ENCODE peak calls at places on chromosomes 4 and X, in nine cellular contexts. K, T, D, B, S, Y, U, G and V are unnamed samples.

GRCh38 chr4:54723786-54724185 is 66.0 kb downstream of the KIT start:
- DNase-seq in U (no peak), B (no peak), D (no peak), Y (no peak), G (no peak), S (no peak), K (no peak), T (no peak), V (no peak)

GRCh38 chrX:129781134-129782014 is 1.6 kb downstream of the SASH3 start:
- DNase-seq in B (peak), Y (no peak), G (no peak), K (no peak), T (no peak), S (peak), U (no peak), D (peak), V (no peak)

GRCh38 chr4:36841583-36842326 is 402.8 kb upstream of the NWD2 start:
- DNase-seq in D (peak), T (peak), B (no peak), U (peak), S (no peak), G (no peak), Y (no peak), K (peak), V (no peak)

GRCh38 chr4:140602714-140603113 is 34.0 kb upstream of the UCP1 start:
- DNase-seq in D (no peak), K (no peak), S (no peak), U (no peak), Y (no peak), G (no peak), B (no peak), T (no peak), V (no peak)

GRCh38 chrX:13283512-13283911 is 36.3 kb downstream of the ATXN3L start:
- DNase-seq in Y (peak), K (no peak), U (no peak), T (peak), B (no peak), G (no peak), D (no peak), S (no peak), V (peak)

GRCh38 chrX:13126785-13127184 is 82.4 kb upstream of the FAM9C start:
- DNase-seq in U (no peak), D (no peak), B (no peak), Y (no peak), G (peak), K (no peak), T (peak), S (no peak), V (no peak)

GRCh38 chr4:155433636-155434360 is 57.0 kb upstream of the MAP9 start:
- DNase-seq in T (peak), S (no peak), G (peak), D (no peak), B (no peak), Y (no peak), U (peak), K (peak), V (no peak)

GRCh38 chrX:38109042-38109904 is 102.9 kb downstream of the SYTL5 start:
- DNase-seq in G (no peak), U (no peak), D (no peak), S (no peak), B (no peak), K (no peak), T (no peak), Y (no peak), V (no peak)

GRCh38 chr4:25051534-25051933 is 20.8 kb upstream of the LGI2 start:
- DNase-seq in S (no peak), D (no peak), T (peak), U (no peak), Y (peak), G (no peak), B (no peak), K (no peak), V (no peak)

GRCh38 chr4:123587983-123588494 is 191.4 kb downstream of the SPRY1 start:
- DNase-seq in D (no peak), T (peak), K (peak), S (no peak), Y (peak), U (peak), B (peak), G (no peak), V (peak)

GRCh38 chr4:73344106-73344505 is 60.0 kb upstream of the ALB start:
- DNase-seq in T (no peak), K (no peak), S (no peak), D (no peak), G (no peak), U (no peak), Y (no peak), B (no peak), V (no peak)

GRCh38 chr4:78162821-78163220 is 105.7 kb downstream of the FRAS1 start:
- DNase-seq in Y (no peak), G (no peak), D (no peak), K (no peak), S (no peak), U (no peak), T (no peak), B (no peak), V (no peak)

GRCh38 chr4:16752150-16752549 is 146.3 kb downstream of the LDB2 start:
- DNase-seq in T (no peak), G (peak), K (peak), Y (peak), S (no peak), B (no peak), U (no peak), D (no peak), V (no peak)

GRCh38 chr4:28354874-28355273 is 1494.2 kb downstream of the STIM2 start:
- DNase-seq in Y (no peak), K (no peak), B (no peak), G (no peak), D (no peak), U (no peak), S (no peak), T (no peak), V (no peak)

GRCh38 chr4:39950861-39951481 is 26.7 kb downstream of the PDS5A start:
- DNase-seq in B (no peak), D (no peak), Y (no peak), T (no peak), K (no peak), S (no peak), G (no peak), U (no peak), V (peak)

GRCh38 chrX:107827852-107828251 is 2.2 kb downstream of the MID2 start:
- DNase-seq in K (no peak), T (no peak), S (no peak), D (no peak), Y (peak), G (peak), B (no peak), U (no peak), V (no peak)

GRCh38 chr4:6732441-6733357 is 16.7 kb downstream of the BLOC1S4 start:
- DNase-seq in D (no peak), U (peak), G (peak), K (peak), Y (peak), T (peak), B (peak), S (peak), V (peak)

GRCh38 chrX:154719132-154719675 is 31.7 kb downstream of the GAB3 start:
- DNase-seq in D (no peak), B (peak), U (no peak), S (no peak), G (peak), Y (peak), K (peak), T (peak), V (peak)

DNA sequence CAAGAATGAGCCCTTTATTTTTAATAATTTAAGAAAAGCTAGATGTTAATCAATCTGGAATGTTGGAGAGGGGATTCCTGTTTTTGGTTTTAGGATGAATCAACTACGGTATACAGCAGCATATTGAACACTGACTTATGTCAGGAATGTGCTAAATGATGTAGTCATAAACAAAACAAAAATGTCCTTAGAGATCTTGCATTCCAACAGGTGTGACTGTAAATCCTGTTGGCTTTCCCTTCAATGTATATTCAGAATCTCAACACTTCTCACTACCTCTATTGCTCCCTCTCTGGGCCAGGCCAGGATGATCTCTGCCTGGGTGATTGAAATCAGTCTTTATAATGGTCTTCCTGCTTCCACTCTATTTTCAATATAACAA is 37.8 kb upstream of the BDH2 start:
- DNase-seq in U (no peak), B (no peak), S (no peak), T (peak), Y (no peak), K (peak), G (peak), D (no peak), V (peak)
- TF ChIP-seq CTCF in U (no peak), B (no peak), S (no peak), T (no peak), Y (no peak), K (peak), G (no peak), D (no peak), V (no peak)

DNA sequence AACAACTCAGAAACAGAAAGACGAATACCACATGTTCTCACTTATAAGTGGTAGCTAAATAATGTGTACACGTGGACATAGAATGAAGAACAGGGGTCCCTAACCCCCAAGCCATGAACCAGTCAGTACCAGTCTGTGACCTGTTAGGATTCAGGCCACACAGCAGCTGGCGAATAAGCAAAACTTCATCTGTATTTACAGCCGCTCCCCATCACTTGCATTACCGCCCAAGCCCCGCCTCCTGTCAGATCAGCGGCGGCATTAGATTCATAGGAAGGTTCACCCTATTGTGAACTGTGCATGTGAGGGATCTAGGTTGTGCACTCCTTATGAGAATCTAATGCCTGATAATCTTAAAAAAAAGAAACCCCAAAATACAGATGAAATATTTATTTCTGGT is 1128.7 kb downstream of the NLGN4X start:
- DNase-seq in Y (no peak), S (no peak), U (no peak), T (no peak), B (no peak), D (no peak), G (no peak), K (no peak), V (no peak)
- H3K4me3 ChIP-seq in Y (no peak), S (no peak), U (no peak), T (no peak), B (no peak), D (no peak), G (no peak), K (no peak), V (no peak)

GRCh38 chr4:103207673-103208072 is 9.5 kb upstream of the CENPE start:
- DNase-seq in Y (no peak), U (peak), B (no peak), G (peak), T (no peak), D (no peak), S (no peak), K (peak), V (no peak)
- TF ChIP-seq CTCF in Y (no peak), U (no peak), B (no peak), G (peak), T (no peak), D (no peak), S (no peak), K (peak), V (no peak)

DNA sequence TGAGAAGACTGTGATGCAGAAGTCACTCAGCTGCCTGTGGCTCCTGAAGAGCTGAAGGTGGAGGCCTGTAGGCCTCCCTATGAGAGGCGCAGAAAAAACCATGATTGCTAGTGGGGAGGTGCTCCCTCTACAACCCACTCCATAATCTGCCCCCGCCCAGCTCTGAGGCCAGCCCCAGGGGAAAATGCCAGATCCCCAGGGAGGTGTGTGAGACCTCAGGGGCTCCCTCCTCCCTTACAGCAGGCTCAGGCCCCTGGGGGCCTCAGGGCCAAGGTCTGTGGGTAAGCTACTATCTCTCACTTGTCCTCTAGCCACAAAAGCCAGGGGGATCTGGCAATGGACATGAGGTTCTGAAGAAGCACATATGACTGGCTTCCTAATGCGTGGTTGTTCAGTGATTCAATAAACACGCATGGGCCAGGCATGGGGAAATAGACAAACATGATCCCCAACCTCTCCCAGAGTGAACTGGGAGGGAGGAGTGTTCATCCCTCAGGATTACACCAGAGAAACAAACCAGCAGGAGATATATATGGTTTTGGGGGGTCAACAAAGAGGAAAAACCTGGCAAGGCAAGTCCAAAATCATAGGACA is 51.0 kb upstream of the MTM1 start:
- DNase-seq in G (peak), T (no peak), S (no peak), U (no peak), D (no peak), Y (peak), B (no peak), K (no peak), V (peak)
- H3K4me3 ChIP-seq in G (no peak), T (no peak), S (no peak), U (no peak), D (no peak), Y (no peak), B (no peak), K (no peak), V (no peak)

GRCh38 chr4:48899950-48900349 is 6.6 kb downstream of the OCIAD2 start:
- DNase-seq in T (peak), B (no peak), U (no peak), D (no peak), Y (peak), K (no peak), G (peak), S (no peak), V (peak)

GRCh38 chr4:48899432-48899749 is 7.2 kb downstream of the OCIAD2 start:
- DNase-seq in S (no peak), U (no peak), B (no peak), K (no peak), G (no peak), T (no peak), D (no peak), Y (no peak), V (no peak)

GRCh38 chr4:48901196-48901595 is 5.4 kb downstream of the OCIAD2 start:
- DNase-seq in K (no peak), T (no peak), Y (no peak), U (no peak), S (no peak), D (no peak), B (no peak), G (no peak), V (no peak)

GRCh38 chr4:48898733-48899431 is 7.7 kb downstream of the OCIAD2 start:
- DNase-seq in G (peak), D (no peak), T (peak), Y (peak), S (no peak), U (no peak), B (no peak), K (no peak), V (no peak)

GRCh38 chr4:48896845-48897244 is 9.7 kb downstream of the OCIAD2 start:
- DNase-seq in K (no peak), D (no peak), T (no peak), Y (peak), B (no peak), S (no peak), G (no peak), U (no peak), V (no peak)
- TF ChIP-seq CTCF in K (no peak), D (no peak), T (no peak), Y (no peak), B (no peak), S (no peak), G (no peak), U (no peak), V (no peak)